ENCODE peak calls at places on chromosomes 1 and 21, in ten cellular contexts. J, S, E, O, H, G, M, Z, B and Q are unnamed samples.

GRCh38 chr1:180501865-180502360 is 464 bp downstream of the ACBD6 start:
- DNase-seq in J (no peak), S (no peak), E (no peak), O (no peak), H (no peak), G (no peak), M (no peak), Z (no peak), B (peak), Q (no peak)

GRCh38 chr1:226586116-226586515 is 37.6 kb downstream of the STUM start:
- DNase-seq in J (no peak), S (no peak), E (no peak), O (no peak), H (no peak), G (no peak), M (no peak), Z (no peak), B (no peak), Q (peak)

GRCh38 chr1:170221031-170221430 is 75.3 kb downstream of the NTMT2 start:
- DNase-seq in J (peak), S (no peak), E (no peak), O (no peak), H (no peak), G (no peak), M (no peak), Z (peak), B (no peak), Q (no peak)

GRCh38 chr1:162358928-162359327 is 17.7 kb downstream of the SPATA46 start:
- DNase-seq in J (no peak), S (no peak), E (no peak), O (no peak), H (no peak), G (no peak), M (no peak), Z (no peak), B (no peak), Q (no peak)

GRCh38 chr1:5513891-5514515 is 478.2 kb downstream of the NPHP4 start:
- DNase-seq in J (no peak), S (no peak), E (no peak), O (no peak), H (peak), G (no peak), M (peak), Z (no peak), B (peak), Q (no peak)

GRCh38 chr1:229086091-229086490 is 184.8 kb upstream of the RAB4A start:
- DNase-seq in J (no peak), S (no peak), E (no peak), O (no peak), H (no peak), G (no peak), M (no peak), Z (no peak), B (peak), Q (no peak)

GRCh38 chr1:170674239-170674638 is 10.3 kb downstream of the PRRX1 start:
- DNase-seq in J (peak), S (no peak), E (no peak), O (no peak), H (no peak), G (no peak), M (no peak), Z (no peak), B (no peak), Q (no peak)

GRCh38 chr1:233993651-233994050 is 89.2 kb downstream of the SLC35F3 start:
- DNase-seq in J (no peak), S (no peak), E (no peak), O (no peak), H (no peak), G (peak), M (no peak), Z (no peak), B (peak), Q (no peak)

GRCh38 chr1:209400351-209401220 is 182.9 kb upstream of the CAMK1G start:
- DNase-seq in J (no peak), S (no peak), E (no peak), O (no peak), H (no peak), G (peak), M (no peak), Z (no peak), B (no peak), Q (no peak)

GRCh38 chr1:101241485-101242225 is 4.8 kb downstream of the S1PR1 start:
- DNase-seq in J (no peak), S (no peak), E (no peak), O (no peak), H (no peak), G (no peak), M (no peak), Z (no peak), B (no peak), Q (no peak)

GRCh38 chr1:42978317-42979036 is 19.8 kb upstream of the SLC2A1 start:
- DNase-seq in J (no peak), S (no peak), E (no peak), O (no peak), H (no peak), G (peak), M (peak), Z (no peak), B (no peak), Q (no peak)

GRCh38 chr21:33964706-33965325 is 49.2 kb upstream of the ATP5PO start:
- DNase-seq in J (peak), S (no peak), E (no peak), O (no peak), H (no peak), G (peak), M (no peak), Z (no peak), B (no peak), Q (no peak)

GRCh38 chr1:214233856-214234634 is 46.9 kb upstream of the SMYD2 start:
- DNase-seq in J (no peak), S (no peak), E (no peak), O (no peak), H (no peak), G (no peak), M (no peak), Z (no peak), B (no peak), Q (no peak)

GRCh38 chr1:116915182-116915611 is 5.5 kb downstream of the PTGFRN start:
- DNase-seq in J (no peak), S (no peak), E (no peak), O (no peak), H (no peak), G (peak), M (no peak), Z (no peak), B (no peak), Q (no peak)

GRCh38 chr1:42420911-42421585 is 34.8 kb downstream of the ZMYND12 start:
- DNase-seq in J (peak), S (no peak), E (no peak), O (peak), H (peak), G (peak), M (no peak), Z (no peak), B (peak), Q (no peak)

GRCh38 chr1:208280681-208281439 is 36.7 kb upstream of the PLXNA2 start:
- DNase-seq in J (no peak), S (no peak), E (no peak), O (no peak), H (no peak), G (no peak), M (no peak), Z (no peak), B (no peak), Q (no peak)

GRCh38 chr1:22249928-22250680 is 107.2 kb upstream of the WNT4 start:
- DNase-seq in J (no peak), S (no peak), E (no peak), O (no peak), H (no peak), G (no peak), M (no peak), Z (no peak), B (no peak), Q (no peak)

GRCh38 chr1:193537266-193538003 is 351.0 kb upstream of the B3GALT2 start:
- DNase-seq in J (no peak), S (peak), E (no peak), O (no peak), H (peak), G (no peak), M (no peak), Z (no peak), B (no peak), Q (no peak)

GRCh38 chr1:109892476-109893368 is 17.9 kb upstream of the CSF1 start:
- DNase-seq in J (no peak), S (no peak), E (no peak), O (no peak), H (no peak), G (no peak), M (no peak), Z (no peak), B (peak), Q (no peak)

GRCh38 chr1:36170643-36171412 is 14.9 kb downstream of the MAP7D1 start:
- DNase-seq in J (no peak), S (no peak), E (no peak), O (no peak), H (no peak), G (no peak), M (no peak), Z (no peak), B (no peak), Q (no peak)

GRCh38 chr1:237124856-237125462 is 83.0 kb downstream of the RYR2 start:
- DNase-seq in J (no peak), S (no peak), E (no peak), O (peak), H (peak), G (no peak), M (peak), Z (no peak), B (peak), Q (no peak)

GRCh38 chr1:172485626-172486025 is 41.8 kb upstream of the PIGC start:
- DNase-seq in J (no peak), S (no peak), E (no peak), O (no peak), H (no peak), G (no peak), M (no peak), Z (no peak), B (no peak), Q (no peak)

GRCh38 chr1:97805093-97805492 is 115.7 kb downstream of the DPYD start:
- DNase-seq in J (no peak), S (no peak), E (no peak), O (no peak), H (no peak), G (no peak), M (no peak), Z (no peak), B (no peak), Q (no peak)

GRCh38 chr1:246450485-246451251 is 56.4 kb downstream of the SMYD3 start:
- DNase-seq in J (peak), S (no peak), E (no peak), O (no peak), H (peak), G (peak), M (peak), Z (no peak), B (peak), Q (no peak)

GRCh38 chr1:159339517-159339916 is 37.4 kb downstream of the FCER1A start:
- DNase-seq in J (peak), S (no peak), E (no peak), O (no peak), H (no peak), G (no peak), M (no peak), Z (no peak), B (no peak), Q (no peak)

GRCh38 chr21:41196990-41197389 is 29.0 kb downstream of the BACE2 start:
- DNase-seq in J (peak), S (no peak), E (no peak), O (no peak), H (no peak), G (peak), M (no peak), Z (no peak), B (peak), Q (no peak)

GRCh38 chr1:40435471-40435870 is 14.8 kb upstream of the ZFP69B start:
- DNase-seq in J (peak), S (no peak), E (no peak), O (no peak), H (no peak), G (peak), M (no peak), Z (no peak), B (no peak), Q (no peak)

GRCh38 chr1:18323259-18323658 is 157.5 kb upstream of the KLHDC7A start:
- DNase-seq in J (no peak), S (no peak), E (no peak), O (no peak), H (no peak), G (no peak), M (no peak), Z (no peak), B (no peak), Q (no peak)

GRCh38 chr1:49436865-49437264 is 586.9 kb downstream of the AGBL4 start:
- DNase-seq in J (no peak), S (no peak), E (no peak), O (no peak), H (no peak), G (no peak), M (no peak), Z (no peak), B (no peak), Q (no peak)

GRCh38 chr1:10633416-10633815 is 158.7 kb downstream of the PEX14 start:
- DNase-seq in J (no peak), S (no peak), E (no peak), O (no peak), H (no peak), G (no peak), M (no peak), Z (no peak), B (no peak), Q (peak)